ENCODE peak calls at places on chromosomes 7 and 10, in six cellular contexts. O is heart left ventricle, D is HCT116, Z is GM23338, H is SK-N-SH, C is GM12878. W is an unnamed sample.

GRCh38 chr10:4635394-4635793 is 190.6 kb upstream of the AKR1E2 start:
- DNase-seq in O (no peak), D (no peak), Z (no peak), H (no peak), C (no peak), W (no peak)

GRCh38 chr10:96511044-96511945 is 2.4 kb downstream of the TLL2 start:
- DNase-seq in O (peak), D (peak), Z (peak), H (peak), C (no peak), W (no peak)

GRCh38 chr7:117777335-117778150 is 95.7 kb downstream of the CTTNBP2 start:
- DNase-seq in O (no peak), D (no peak), Z (no peak), H (no peak), C (no peak), W (no peak)

GRCh38 chr10:25631471-25631870 is 302.6 kb upstream of the MYO3A start:
- DNase-seq in O (no peak), D (no peak), Z (no peak), H (no peak), C (no peak), W (no peak)

GRCh38 chr10:59079386-59080226 is 96.8 kb upstream of the PHYHIPL start:
- DNase-seq in O (no peak), D (peak), Z (no peak), H (no peak), C (no peak), W (no peak)

GRCh38 chr10:114393482-114393881 is 10.8 kb downstream of the AFAP1L2 start:
- DNase-seq in O (no peak), D (no peak), Z (no peak), H (no peak), C (no peak), W (no peak)

GRCh38 chr7:148916186-148916585 is 32.1 kb upstream of the EZH2 start:
- DNase-seq in O (no peak), D (no peak), Z (no peak), H (no peak), C (no peak), W (no peak)

GRCh38 chr10:119575506-119575905 is 21.3 kb downstream of the TIAL1 start:
- DNase-seq in O (no peak), D (no peak), Z (no peak), H (no peak), C (no peak), W (no peak)

GRCh38 chr7:128937647-128938523 is at the start of gene IRF5:
- DNase-seq in O (peak), D (peak), Z (peak), H (peak), C (no peak), W (no peak)

GRCh38 chr10:61271127-61271780 is 181.9 kb downstream of the TMEM26 start:
- DNase-seq in O (no peak), D (no peak), Z (peak), H (no peak), C (no peak), W (no peak)

GRCh38 chr10:127524229-127524628 is 24.9 kb upstream of the NPS start:
- DNase-seq in O (no peak), D (peak), Z (peak), H (no peak), C (no peak), W (no peak)

GRCh38 chr7:115145512-115145911 is 223.6 kb downstream of the MDFIC start:
- DNase-seq in O (no peak), D (no peak), Z (no peak), H (no peak), C (peak), W (no peak)

GRCh38 chr7:55504093-55504859 is 68.0 kb downstream of the VOPP1 start:
- DNase-seq in O (no peak), D (no peak), Z (no peak), H (no peak), C (no peak), W (no peak)

GRCh38 chr10:122149138-122149606 is 121.9 kb upstream of the BTBD16 start:
- DNase-seq in O (no peak), D (no peak), Z (no peak), H (no peak), C (no peak), W (no peak)

GRCh38 chr7:151310578-151310977 is 31.0 kb upstream of the NUB1 start:
- DNase-seq in O (no peak), D (no peak), Z (no peak), H (peak), C (no peak), W (no peak)

GRCh38 chr7:41162612-41163011 is 540.3 kb downstream of the INHBA start:
- DNase-seq in O (no peak), D (no peak), Z (no peak), H (no peak), C (no peak), W (no peak)

GRCh38 chr10:126926568-126926967 is 21.3 kb downstream of the DOCK1 start:
- DNase-seq in O (no peak), D (no peak), Z (no peak), H (no peak), C (no peak), W (no peak)

GRCh38 chr7:31957090-31957720 is 113.0 kb downstream of the PDE1C start:
- DNase-seq in O (no peak), D (no peak), Z (no peak), H (no peak), C (no peak), W (no peak)

GRCh38 chr10:96275685-96276418 is 4.5 kb upstream of the BLNK start:
- DNase-seq in O (peak), D (no peak), Z (no peak), H (no peak), C (no peak), W (peak)

GRCh38 chr7:125122225-125122624 is 192.6 kb upstream of the POT1 start:
- DNase-seq in O (no peak), D (no peak), Z (no peak), H (peak), C (no peak), W (no peak)

GRCh38 chr10:77618117-77618516 is 19.5 kb downstream of the KCNMA1 start:
- DNase-seq in O (no peak), D (no peak), Z (no peak), H (no peak), C (no peak), W (no peak)

GRCh38 chr10:20855398-20856038 is 41.6 kb downstream of the NEBL start:
- DNase-seq in O (no peak), D (no peak), Z (peak), H (peak), C (no peak), W (no peak)

GRCh38 chr10:120458432-120458831 is 1.4 kb downstream of the PLPP4 start:
- DNase-seq in O (no peak), D (no peak), Z (no peak), H (no peak), C (no peak), W (no peak)

GRCh38 chr10:100730739-100731602 is 14.4 kb upstream of the PAX2 start:
- DNase-seq in O (no peak), D (no peak), Z (peak), H (peak), C (peak), W (no peak)

GRCh38 chr10:24552346-24553016 is 171.2 kb downstream of the ARHGAP21 start:
- DNase-seq in O (no peak), D (peak), Z (peak), H (peak), C (no peak), W (no peak)

GRCh38 chr7:121166885-121167284 is 161.9 kb upstream of the WNT16 start:
- DNase-seq in O (no peak), D (no peak), Z (no peak), H (peak), C (no peak), W (no peak)

GRCh38 chr10:119786117-119786769 is 60.4 kb downstream of the INPP5F start:
- DNase-seq in O (no peak), D (no peak), Z (peak), H (no peak), C (no peak), W (no peak)

GRCh38 chr10:115129752-115130151 is 36.6 kb downstream of the ATRNL1 start:
- DNase-seq in O (no peak), D (peak), Z (peak), H (peak), C (no peak), W (no peak)

GRCh38 chr7:145644426-145645154 is 472.0 kb upstream of the CNTNAP2 start:
- DNase-seq in O (no peak), D (no peak), Z (no peak), H (no peak), C (no peak), W (no peak)
- H3K27ac ChIP-seq in O (no peak), D (no peak), Z (no peak), H (no peak), C (no peak), W (no peak)

DNA sequence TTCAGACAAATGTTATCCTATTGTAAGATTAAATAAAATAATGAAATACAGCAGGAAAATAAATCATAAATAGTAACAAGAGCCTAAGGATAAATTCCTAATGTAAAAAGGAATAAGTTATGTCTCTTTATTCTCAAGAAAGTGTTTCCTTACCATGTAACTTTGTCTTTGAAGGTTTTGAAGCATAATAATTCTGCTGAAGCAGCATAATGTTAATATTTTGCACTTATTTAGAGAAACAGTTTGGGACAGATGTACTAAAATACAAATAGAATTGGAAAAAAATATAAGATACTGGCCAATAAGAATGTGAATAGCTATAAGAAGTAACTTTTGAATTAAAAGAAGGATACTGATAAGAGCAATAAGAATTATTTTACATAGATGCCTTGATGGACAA is 45.7 kb downstream of the GRM3 start:
- DNase-seq in O (no peak), D (no peak), Z (no peak), H (no peak), C (no peak), W (no peak)
- H3K4me3 ChIP-seq in O (no peak), D (no peak), Z (no peak), H (no peak), C (no peak), W (no peak)

DNA sequence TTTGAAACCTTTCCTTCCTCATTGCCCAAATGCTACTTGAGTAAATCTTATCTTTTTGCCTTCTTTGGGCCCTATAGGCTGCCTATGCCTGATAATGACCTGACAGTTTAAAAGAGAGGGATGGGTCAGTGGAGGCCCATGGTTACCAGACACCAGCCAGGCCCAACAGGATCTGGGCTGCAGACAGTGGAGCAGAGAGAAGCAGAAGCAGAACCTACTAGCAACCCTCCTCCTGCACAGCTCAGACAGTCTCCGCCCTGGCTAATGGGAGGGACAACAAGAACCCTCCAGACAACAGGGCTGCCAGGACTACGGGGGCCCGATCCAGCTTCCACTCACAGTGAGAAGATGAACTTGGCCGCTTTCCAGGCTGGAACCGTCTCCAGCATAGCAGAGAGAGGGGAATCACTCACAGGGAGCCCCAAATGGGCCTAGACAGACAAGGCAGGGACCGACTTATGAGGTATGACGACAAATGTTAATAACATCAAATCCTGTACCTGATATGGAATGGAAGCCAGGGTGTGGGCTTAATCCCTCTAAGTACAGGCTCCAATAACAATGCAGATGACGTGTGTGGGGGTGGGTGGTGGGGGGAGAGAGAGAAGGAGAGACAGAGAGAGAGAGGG is 31.7 kb upstream of the DGKI start:
- DNase-seq in O (peak), D (no peak), Z (peak), H (no peak), C (no peak), W (no peak)
- H3K27ac ChIP-seq in O (peak), D (no peak), Z (peak), H (no peak), C (no peak), W (no peak)

GRCh38 chr7:94392391-94392782 is 2.3 kb upstream of the COL1A2 start:
- DNase-seq in O (no peak), D (no peak), Z (no peak), H (no peak), C (no peak), W (no peak)
- H3K4me3 ChIP-seq in O (no peak), D (no peak), Z (peak), H (no peak), C (no peak), W (peak)

GRCh38 chr7:21192662-21193061 is 235.2 kb upstream of the SP4 start:
- DNase-seq in O (no peak), D (no peak), Z (no peak), H (no peak), C (no peak), W (no peak)
- H3K27ac ChIP-seq in O (no peak), D (no peak), Z (no peak), H (no peak), C (no peak), W (no peak)

DNA sequence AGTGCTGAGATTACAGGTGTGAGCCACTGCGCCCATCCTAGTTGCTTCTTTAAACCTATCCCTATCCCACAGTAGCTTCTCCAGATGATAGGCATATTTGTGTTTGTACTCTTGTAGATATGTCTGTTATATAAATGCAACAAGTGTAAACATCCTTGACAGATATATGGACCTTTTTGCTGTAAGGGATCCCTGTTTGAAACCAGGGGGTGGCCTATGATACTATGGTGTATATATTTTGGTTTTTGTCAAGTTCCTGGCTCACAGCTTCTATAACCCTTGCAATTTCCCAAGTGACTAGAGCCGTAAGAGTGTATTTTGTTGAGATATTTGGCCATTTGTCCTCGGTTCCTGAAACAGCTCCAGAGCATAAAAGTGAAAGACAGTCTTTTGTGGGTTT is 9.7 kb downstream of the COMTD1 start:
- DNase-seq in O (no peak), D (no peak), Z (no peak), H (no peak), C (no peak), W (no peak)
- H3K4me3 ChIP-seq in O (no peak), D (no peak), Z (peak), H (no peak), C (no peak), W (no peak)

GRCh38 chr10:87836098-87836497 is 18.1 kb upstream of the ATAD1 start:
- DNase-seq in O (no peak), D (no peak), Z (peak), H (no peak), C (no peak), W (no peak)

GRCh38 chr10:87827681-87828080 is 9.7 kb upstream of the ATAD1 start:
- DNase-seq in O (no peak), D (no peak), Z (no peak), H (no peak), C (no peak), W (no peak)

GRCh38 chr10:87826653-87827052 is 8.6 kb upstream of the ATAD1 start:
- DNase-seq in O (no peak), D (no peak), Z (no peak), H (no peak), C (no peak), W (no peak)

GRCh38 chr10:87829986-87830732 is 12.1 kb upstream of the ATAD1 start:
- DNase-seq in O (no peak), D (no peak), Z (no peak), H (no peak), C (no peak), W (no peak)
- H3K27ac ChIP-seq in O (no peak), D (no peak), Z (no peak), H (no peak), C (no peak), W (no peak)

W was measured in dorsolateral prefrontal cortex.